ENCODE peak calls at places on chromosomes 2 and 18, in ten cellular contexts. Q is neuronal stem cell, B is body of pancreas, X is neural progenitor cell, M is SJSA1, S is breast epithelium, U is lower lobe of right lung, W is transverse colon, O is brain microvascular endothelial cell, C is heart left ventricle. E is an unnamed sample. For H3K36me3 and H3K27me3, the result is how much of the 10 kb centered on the place peaks cover.

GRCh38 chr2:238956676-238957075 is 108.8 kb downstream of the TWIST2 start:
- DNase-seq in Q (no peak), B (no peak), X (no peak), M (peak), S (no peak), U (no peak), W (no peak), O (no peak), C (no peak), E (no peak)

GRCh38 chr2:122340246-122340645 is 584.8 kb downstream of the TSN start:
- DNase-seq in Q (no peak), B (no peak), X (no peak), M (no peak), S (no peak), U (no peak), W (no peak), O (no peak), C (no peak), E (no peak)

GRCh38 chr2:152715854-152716428 is 1.3 kb downstream of the PRPF40A start:
- DNase-seq in Q (no peak), B (no peak), X (peak), M (peak), S (no peak), U (no peak), W (no peak), O (peak), C (no peak), E (peak)

GRCh38 chr2:207783514-207783913 is 13.8 kb upstream of the FZD5 start:
- DNase-seq in Q (no peak), B (no peak), X (no peak), M (no peak), S (no peak), U (no peak), W (no peak), O (no peak), C (no peak), E (no peak)

GRCh38 chr2:98822301-98823164 is 91.6 kb upstream of the MGAT4A start:
- DNase-seq in Q (peak), B (no peak), X (peak), M (no peak), S (no peak), U (peak), W (no peak), O (no peak), C (peak), E (peak)

GRCh38 chr2:174824098-174824497 is 59.8 kb upstream of the CHRNA1 start:
- DNase-seq in Q (no peak), B (no peak), X (no peak), M (no peak), S (no peak), U (no peak), W (no peak), O (no peak), C (no peak), E (no peak)

GRCh38 chr2:224222320-224222719 is 179.6 kb downstream of the FAM124B start:
- DNase-seq in Q (no peak), B (no peak), X (no peak), M (no peak), S (no peak), U (no peak), W (no peak), O (peak), C (no peak), E (no peak)

GRCh38 chr18:477565-477964 is 22.9 kb downstream of the COLEC12 start:
- DNase-seq in Q (no peak), B (peak), X (no peak), M (no peak), S (no peak), U (no peak), W (no peak), O (no peak), C (no peak), E (peak)

GRCh38 chr18:22257022-22257543 is 87.7 kb downstream of the GATA6 start:
- DNase-seq in Q (no peak), B (no peak), X (no peak), M (no peak), S (no peak), U (no peak), W (no peak), O (no peak), C (no peak), E (no peak)

GRCh38 chr2:182133195-182133891 is 147.7 kb downstream of the PPP1R1C start:
- DNase-seq in Q (no peak), B (no peak), X (no peak), M (no peak), S (no peak), U (no peak), W (no peak), O (peak), C (no peak), E (no peak)

GRCh38 chr18:2847341-2848144 is 737 bp downstream of the EMILIN2 start:
- DNase-seq in Q (peak), B (no peak), X (peak), M (peak), S (no peak), U (peak), W (no peak), O (peak), C (peak), E (peak)

GRCh38 chr2:95274291-95275150 is at the start of gene PROM2:
- DNase-seq in Q (no peak), B (peak), X (no peak), M (peak), S (peak), U (peak), W (peak), O (no peak), C (peak), E (peak)

GRCh38 chr2:210086292-210086691 is 83.9 kb downstream of the RPE start:
- DNase-seq in Q (no peak), B (no peak), X (no peak), M (no peak), S (no peak), U (no peak), W (no peak), O (no peak), C (no peak), E (no peak)

GRCh38 chr18:9698497-9698896 is 9.6 kb upstream of the RAB31 start:
- DNase-seq in Q (no peak), B (no peak), X (no peak), M (no peak), S (no peak), U (no peak), W (no peak), O (no peak), C (no peak), E (no peak)

GRCh38 chr2:128591022-128591840 is 272.6 kb upstream of the HS6ST1 start:
- DNase-seq in Q (no peak), B (no peak), X (no peak), M (no peak), S (no peak), U (no peak), W (no peak), O (no peak), C (no peak), E (no peak)

GRCh38 chr2:156017486-156017885 is 315.0 kb downstream of the NR4A2 start:
- DNase-seq in Q (no peak), B (no peak), X (no peak), M (no peak), S (no peak), U (no peak), W (no peak), O (no peak), C (no peak), E (no peak)

GRCh38 chr2:111057045-111057444 is 63.7 kb upstream of the BCL2L11 start:
- DNase-seq in Q (no peak), B (no peak), X (no peak), M (no peak), S (no peak), U (no peak), W (no peak), O (no peak), C (no peak), E (no peak)

GRCh38 chr2:106054880-106055655 is 139.0 kb downstream of the UXS1 start:
- DNase-seq in Q (no peak), B (no peak), X (no peak), M (no peak), S (no peak), U (no peak), W (no peak), O (no peak), C (no peak), E (no peak)

GRCh38 chr2:189253841-189254240 is 74.3 kb upstream of the COL5A2 start:
- DNase-seq in Q (no peak), B (no peak), X (no peak), M (no peak), S (no peak), U (no peak), W (no peak), O (no peak), C (no peak), E (no peak)
- H3K4me3 ChIP-seq in Q (no peak), B (no peak), X (no peak), M (no peak), S (no peak), U (no peak), W (no peak), O (no peak), C (no peak), E (no peak)

DNA sequence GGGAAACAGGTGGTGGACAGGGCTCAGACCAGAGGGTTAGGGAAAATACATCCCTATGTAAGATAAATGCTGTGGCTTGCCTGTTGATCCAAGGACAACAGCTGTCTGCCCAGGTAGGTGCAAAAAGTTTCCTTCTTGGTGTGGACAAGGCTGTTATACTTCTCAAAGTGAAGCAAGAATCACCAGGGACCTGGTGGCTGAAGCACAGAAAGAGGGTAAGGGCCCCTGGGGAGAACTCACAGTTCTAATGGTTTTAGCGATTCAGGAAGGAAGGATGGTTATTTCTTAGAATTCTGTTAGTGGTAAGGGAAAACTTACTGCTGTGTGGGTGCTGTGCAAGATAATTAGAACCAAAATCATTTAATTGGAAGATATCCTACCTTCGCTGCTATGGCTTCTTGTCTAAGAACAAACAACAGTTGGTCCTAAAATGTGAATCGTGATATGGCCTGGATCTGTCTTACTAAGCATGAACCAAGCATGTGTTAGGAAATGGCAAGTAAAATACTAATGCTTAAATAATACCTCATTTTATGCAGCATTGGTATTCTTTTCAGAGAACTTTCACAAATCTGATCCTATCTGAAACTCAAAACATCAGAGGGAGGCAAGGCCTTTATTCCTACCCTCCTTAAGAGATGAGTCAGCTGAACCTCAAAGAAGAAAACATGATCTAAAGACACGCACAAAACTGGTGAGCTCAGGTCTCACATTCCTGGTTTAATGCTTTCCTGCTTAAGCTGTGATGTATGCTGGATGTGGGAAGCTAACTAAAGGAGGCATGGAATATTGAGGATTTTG is 159.2 kb upstream of the THUMPD2 start:
- DNase-seq in Q (no peak), B (no peak), X (no peak), M (no peak), S (no peak), U (no peak), W (no peak), O (peak), C (no peak), E (no peak)
- H3K36me3 ChIP-seq in Q (under half), B (under half), X (under half), M (under half), S (under half), U (under half), W (under half), O (under half), C (under half), E (under half)

GRCh38 chr2:20065885-20066602 is 14.6 kb upstream of the LAPTM4A start:
- DNase-seq in Q (no peak), B (peak), X (no peak), M (peak), S (peak), U (no peak), W (peak), O (peak), C (peak), E (no peak)
- H3K27me3 ChIP-seq in Q (under half), B (under half), X (under half), M (under half), S (under half), U (under half), W (under half), O (under half), C (under half), E (under half)

GRCh38 chr18:39845086-39845485 is 2109.9 kb upstream of the PIK3C3 start:
- DNase-seq in Q (no peak), B (no peak), X (no peak), M (no peak), S (no peak), U (no peak), W (no peak), O (no peak), C (no peak), E (no peak)
- H3K4me3 ChIP-seq in Q (no peak), B (no peak), X (no peak), M (no peak), S (no peak), U (no peak), W (no peak), O (no peak), C (no peak), E (no peak)

E was measured in H7.